ENCODE peak calls at places on chromosomes 6 and 20, in seven cellular contexts. One of them, this sample, is unnamed.
A peak's percentile ranks its signal among the peaks of the same experiment; 100 is the strongest.

GRCh38 chr20:1363522-1363921 is 29.3 kb downstream of the FKBP1A start:
- DNase-seq in NB4: no peak
- DNase-seq in stimulated activated CD4-positive, alpha-beta T cell treated with anti-CD3 and anti-CD28 coated beads, Interleukin-15, amount 100 ng/mL, for 24 hours: no peak
- DNase-seq in SK-N-SH: no peak
- DNase-seq in pulmonary artery endothelial cell: no peak
- DNase-seq in upper lobe of left lung: no peak
- DNase-seq in activated CD4-positive, alpha-beta T cell treated with anti-CD3 and anti-CD28 coated beads, Interleukin-2, amount 50 U/mL, for 4 hours: no peak
- DNase-seq in this sample: no peak

GRCh38 chr6:158431560-158431959 is 119.3 kb downstream of the TULP4 start:
- DNase-seq in NB4: no peak
- DNase-seq in stimulated activated CD4-positive, alpha-beta T cell treated with anti-CD3 and anti-CD28 coated beads, Interleukin-15, amount 100 ng/mL, for 24 hours: no peak
- DNase-seq in SK-N-SH: no peak
- DNase-seq in pulmonary artery endothelial cell: no peak
- DNase-seq in upper lobe of left lung: no peak
- DNase-seq in activated CD4-positive, alpha-beta T cell treated with anti-CD3 and anti-CD28 coated beads, Interleukin-2, amount 50 U/mL, for 4 hours: no peak
- DNase-seq in this sample: no peak

GRCh38 chr6:110944681-110945151 is 13.8 kb upstream of the GTF3C6 start:
- DNase-seq in NB4: peak; percentile 82
- DNase-seq in stimulated activated CD4-positive, alpha-beta T cell treated with anti-CD3 and anti-CD28 coated beads, Interleukin-15, amount 100 ng/mL, for 24 hours: peak; percentile 61
- DNase-seq in SK-N-SH: no peak
- DNase-seq in pulmonary artery endothelial cell: no peak
- DNase-seq in upper lobe of left lung: no peak
- DNase-seq in activated CD4-positive, alpha-beta T cell treated with anti-CD3 and anti-CD28 coated beads, Interleukin-2, amount 50 U/mL, for 4 hours: no peak
- DNase-seq in this sample: no peak

GRCh38 chr6:149473080-149474052 is 11.4 kb downstream of the ZC3H12D start:
- DNase-seq in NB4: peak; percentile 73
- DNase-seq in stimulated activated CD4-positive, alpha-beta T cell treated with anti-CD3 and anti-CD28 coated beads, Interleukin-15, amount 100 ng/mL, for 24 hours: no peak
- DNase-seq in SK-N-SH: no peak
- DNase-seq in pulmonary artery endothelial cell: no peak
- DNase-seq in upper lobe of left lung: no peak
- DNase-seq in activated CD4-positive, alpha-beta T cell treated with anti-CD3 and anti-CD28 coated beads, Interleukin-2, amount 50 U/mL, for 4 hours: no peak
- DNase-seq in this sample: no peak

GRCh38 chr6:139778113-139778512 is 403.7 kb upstream of the CITED2 start:
- DNase-seq in NB4: no peak
- DNase-seq in stimulated activated CD4-positive, alpha-beta T cell treated with anti-CD3 and anti-CD28 coated beads, Interleukin-15, amount 100 ng/mL, for 24 hours: no peak
- DNase-seq in SK-N-SH: no peak
- DNase-seq in pulmonary artery endothelial cell: no peak
- DNase-seq in upper lobe of left lung: no peak
- DNase-seq in activated CD4-positive, alpha-beta T cell treated with anti-CD3 and anti-CD28 coated beads, Interleukin-2, amount 50 U/mL, for 4 hours: no peak
- DNase-seq in this sample: no peak

GRCh38 chr6:84093405-84094049 is 60.0 kb downstream of the MRAP2 start:
- DNase-seq in NB4: peak; percentile 92
- DNase-seq in stimulated activated CD4-positive, alpha-beta T cell treated with anti-CD3 and anti-CD28 coated beads, Interleukin-15, amount 100 ng/mL, for 24 hours: no peak
- DNase-seq in SK-N-SH: no peak
- DNase-seq in pulmonary artery endothelial cell: no peak
- DNase-seq in upper lobe of left lung: no peak
- DNase-seq in activated CD4-positive, alpha-beta T cell treated with anti-CD3 and anti-CD28 coated beads, Interleukin-2, amount 50 U/mL, for 4 hours: no peak
- DNase-seq in this sample: no peak

GRCh38 chr6:142359271-142359960 is 57.6 kb downstream of the ADGRG6 start:
- DNase-seq in NB4: no peak
- DNase-seq in stimulated activated CD4-positive, alpha-beta T cell treated with anti-CD3 and anti-CD28 coated beads, Interleukin-15, amount 100 ng/mL, for 24 hours: no peak
- DNase-seq in SK-N-SH: no peak
- DNase-seq in pulmonary artery endothelial cell: no peak
- DNase-seq in upper lobe of left lung: no peak
- DNase-seq in activated CD4-positive, alpha-beta T cell treated with anti-CD3 and anti-CD28 coated beads, Interleukin-2, amount 50 U/mL, for 4 hours: no peak
- DNase-seq in this sample: no peak

GRCh38 chr6:110710115-110710514 is 105.2 kb downstream of the CDK19 start:
- DNase-seq in NB4: no peak
- DNase-seq in stimulated activated CD4-positive, alpha-beta T cell treated with anti-CD3 and anti-CD28 coated beads, Interleukin-15, amount 100 ng/mL, for 24 hours: no peak
- DNase-seq in SK-N-SH: no peak
- DNase-seq in pulmonary artery endothelial cell: no peak
- DNase-seq in upper lobe of left lung: no peak
- DNase-seq in activated CD4-positive, alpha-beta T cell treated with anti-CD3 and anti-CD28 coated beads, Interleukin-2, amount 50 U/mL, for 4 hours: no peak
- DNase-seq in this sample: no peak

GRCh38 chr20:6709865-6710595 is 57.5 kb upstream of the BMP2 start:
- DNase-seq in NB4: no peak
- DNase-seq in stimulated activated CD4-positive, alpha-beta T cell treated with anti-CD3 and anti-CD28 coated beads, Interleukin-15, amount 100 ng/mL, for 24 hours: no peak
- DNase-seq in SK-N-SH: no peak
- DNase-seq in pulmonary artery endothelial cell: no peak
- DNase-seq in upper lobe of left lung: no peak
- DNase-seq in activated CD4-positive, alpha-beta T cell treated with anti-CD3 and anti-CD28 coated beads, Interleukin-2, amount 50 U/mL, for 4 hours: no peak
- DNase-seq in this sample: no peak

GRCh38 chr20:37202267-37202943 is 23.1 kb upstream of the MROH8 start:
- DNase-seq in NB4: peak; percentile 63
- DNase-seq in stimulated activated CD4-positive, alpha-beta T cell treated with anti-CD3 and anti-CD28 coated beads, Interleukin-15, amount 100 ng/mL, for 24 hours: peak; percentile 34
- DNase-seq in SK-N-SH: peak; percentile 66
- DNase-seq in pulmonary artery endothelial cell: peak; percentile 40
- DNase-seq in upper lobe of left lung: no peak
- DNase-seq in activated CD4-positive, alpha-beta T cell treated with anti-CD3 and anti-CD28 coated beads, Interleukin-2, amount 50 U/mL, for 4 hours: no peak
- DNase-seq in this sample: peak; percentile 63

GRCh38 chr6:112833546-112834215 is 486.6 kb downstream of the RFPL4B start:
- DNase-seq in NB4: no peak
- DNase-seq in stimulated activated CD4-positive, alpha-beta T cell treated with anti-CD3 and anti-CD28 coated beads, Interleukin-15, amount 100 ng/mL, for 24 hours: no peak
- DNase-seq in SK-N-SH: no peak
- DNase-seq in pulmonary artery endothelial cell: no peak
- DNase-seq in upper lobe of left lung: no peak
- DNase-seq in activated CD4-positive, alpha-beta T cell treated with anti-CD3 and anti-CD28 coated beads, Interleukin-2, amount 50 U/mL, for 4 hours: no peak
- DNase-seq in this sample: no peak

GRCh38 chr6:122014961-122015360 is 384.5 kb upstream of the HSF2 start:
- DNase-seq in NB4: no peak
- DNase-seq in stimulated activated CD4-positive, alpha-beta T cell treated with anti-CD3 and anti-CD28 coated beads, Interleukin-15, amount 100 ng/mL, for 24 hours: no peak
- DNase-seq in SK-N-SH: no peak
- DNase-seq in pulmonary artery endothelial cell: no peak
- DNase-seq in upper lobe of left lung: no peak
- DNase-seq in activated CD4-positive, alpha-beta T cell treated with anti-CD3 and anti-CD28 coated beads, Interleukin-2, amount 50 U/mL, for 4 hours: no peak
- DNase-seq in this sample: no peak

GRCh38 chr6:36133912-36134311 is 3.6 kb downstream of the MAPK13 start:
- DNase-seq in NB4: no peak
- DNase-seq in stimulated activated CD4-positive, alpha-beta T cell treated with anti-CD3 and anti-CD28 coated beads, Interleukin-15, amount 100 ng/mL, for 24 hours: no peak
- DNase-seq in SK-N-SH: no peak
- DNase-seq in pulmonary artery endothelial cell: no peak
- DNase-seq in upper lobe of left lung: no peak
- DNase-seq in activated CD4-positive, alpha-beta T cell treated with anti-CD3 and anti-CD28 coated beads, Interleukin-2, amount 50 U/mL, for 4 hours: no peak
- DNase-seq in this sample: no peak

GRCh38 chr20:57456116-57456515 is 64.9 kb downstream of the RBM38 start:
- DNase-seq in NB4: no peak
- DNase-seq in stimulated activated CD4-positive, alpha-beta T cell treated with anti-CD3 and anti-CD28 coated beads, Interleukin-15, amount 100 ng/mL, for 24 hours: no peak
- DNase-seq in SK-N-SH: no peak
- DNase-seq in pulmonary artery endothelial cell: no peak
- DNase-seq in upper lobe of left lung: no peak
- DNase-seq in activated CD4-positive, alpha-beta T cell treated with anti-CD3 and anti-CD28 coated beads, Interleukin-2, amount 50 U/mL, for 4 hours: no peak
- DNase-seq in this sample: no peak

GRCh38 chr6:111871725-111872520 is 1.3 kb downstream of the FYN start:
- DNase-seq in NB4: no peak
- DNase-seq in stimulated activated CD4-positive, alpha-beta T cell treated with anti-CD3 and anti-CD28 coated beads, Interleukin-15, amount 100 ng/mL, for 24 hours: peak; percentile 43
- DNase-seq in SK-N-SH: peak; percentile 71
- DNase-seq in pulmonary artery endothelial cell: no peak
- DNase-seq in upper lobe of left lung: peak; percentile 11
- DNase-seq in activated CD4-positive, alpha-beta T cell treated with anti-CD3 and anti-CD28 coated beads, Interleukin-2, amount 50 U/mL, for 4 hours: peak; percentile 19
- DNase-seq in this sample: peak; percentile 65

GRCh38 chr20:14481863-14482262 is 144.5 kb upstream of the FLRT3 start:
- DNase-seq in NB4: no peak
- DNase-seq in stimulated activated CD4-positive, alpha-beta T cell treated with anti-CD3 and anti-CD28 coated beads, Interleukin-15, amount 100 ng/mL, for 24 hours: no peak
- DNase-seq in SK-N-SH: no peak
- DNase-seq in pulmonary artery endothelial cell: no peak
- DNase-seq in upper lobe of left lung: no peak
- DNase-seq in activated CD4-positive, alpha-beta T cell treated with anti-CD3 and anti-CD28 coated beads, Interleukin-2, amount 50 U/mL, for 4 hours: no peak
- DNase-seq in this sample: no peak

GRCh38 chr6:34022250-34022872 is 123.5 kb downstream of the GRM4 start:
- DNase-seq in NB4: no peak
- DNase-seq in stimulated activated CD4-positive, alpha-beta T cell treated with anti-CD3 and anti-CD28 coated beads, Interleukin-15, amount 100 ng/mL, for 24 hours: no peak
- DNase-seq in SK-N-SH: no peak
- DNase-seq in pulmonary artery endothelial cell: no peak
- DNase-seq in upper lobe of left lung: peak; percentile 69
- DNase-seq in activated CD4-positive, alpha-beta T cell treated with anti-CD3 and anti-CD28 coated beads, Interleukin-2, amount 50 U/mL, for 4 hours: no peak
- DNase-seq in this sample: no peak

GRCh38 chr6:141830530-141830929 is 302.2 kb upstream of the GJE1 start:
- DNase-seq in NB4: no peak
- DNase-seq in stimulated activated CD4-positive, alpha-beta T cell treated with anti-CD3 and anti-CD28 coated beads, Interleukin-15, amount 100 ng/mL, for 24 hours: no peak
- DNase-seq in SK-N-SH: no peak
- DNase-seq in pulmonary artery endothelial cell: no peak
- DNase-seq in upper lobe of left lung: no peak
- DNase-seq in activated CD4-positive, alpha-beta T cell treated with anti-CD3 and anti-CD28 coated beads, Interleukin-2, amount 50 U/mL, for 4 hours: no peak
- DNase-seq in this sample: no peak

GRCh38 chr6:169839898-169840631 is 88.6 kb downstream of the ERMARD start:
- DNase-seq in NB4: no peak
- DNase-seq in stimulated activated CD4-positive, alpha-beta T cell treated with anti-CD3 and anti-CD28 coated beads, Interleukin-15, amount 100 ng/mL, for 24 hours: peak; percentile 9
- DNase-seq in SK-N-SH: peak; percentile 8
- DNase-seq in pulmonary artery endothelial cell: no peak
- DNase-seq in upper lobe of left lung: peak; percentile 57
- DNase-seq in activated CD4-positive, alpha-beta T cell treated with anti-CD3 and anti-CD28 coated beads, Interleukin-2, amount 50 U/mL, for 4 hours: no peak
- DNase-seq in this sample: no peak

GRCh38 chr6:136547336-136547735 is 2.9 kb downstream of the MAP7 start:
- DNase-seq in NB4: peak; percentile 68
- DNase-seq in stimulated activated CD4-positive, alpha-beta T cell treated with anti-CD3 and anti-CD28 coated beads, Interleukin-15, amount 100 ng/mL, for 24 hours: no peak
- DNase-seq in SK-N-SH: peak; percentile 61
- DNase-seq in pulmonary artery endothelial cell: no peak
- DNase-seq in upper lobe of left lung: no peak
- DNase-seq in activated CD4-positive, alpha-beta T cell treated with anti-CD3 and anti-CD28 coated beads, Interleukin-2, amount 50 U/mL, for 4 hours: no peak
- DNase-seq in this sample: no peak